ENCODE peak calls at places on chromosomes 11 and 22, in ten cellular contexts. One of them, this sample, is unnamed.

GRCh38 chr11:33266418-33267215 is 9.4 kb downstream of the HIPK3 start:
- DNase-seq in colonic mucosa: no peak
- DNase-seq in lung: no peak
- DNase-seq in heart right ventricle: peak; percentile 30
- DNase-seq in IMR-90: peak; percentile 58
- DNase-seq in stomach: no peak
- DNase-seq in suprapubic skin: no peak
- DNase-seq in PC-9: peak; percentile 66
- DNase-seq in cardiac muscle cell: peak; percentile 95
- DNase-seq in aorta: no peak
- DNase-seq in this sample: peak; percentile 33

GRCh38 chr11:18063131-18063530 is 17.1 kb upstream of the TPH1 start:
- DNase-seq in colonic mucosa: no peak
- DNase-seq in PC-9: no peak
- DNase-seq in heart right ventricle: no peak
- DNase-seq in cardiac muscle cell: no peak
- DNase-seq in lung: no peak
- DNase-seq in aorta: no peak
- DNase-seq in stomach: peak; percentile 32
- DNase-seq in suprapubic skin: no peak
- DNase-seq in IMR-90: no peak
- DNase-seq in this sample: peak; percentile 81

GRCh38 chr11:11202885-11203284 is 150.2 kb downstream of the CSNK2A3 start:
- DNase-seq in IMR-90: no peak
- DNase-seq in lung: no peak
- DNase-seq in colonic mucosa: no peak
- DNase-seq in cardiac muscle cell: no peak
- DNase-seq in heart right ventricle: no peak
- DNase-seq in stomach: no peak
- DNase-seq in aorta: no peak
- DNase-seq in suprapubic skin: no peak
- DNase-seq in PC-9: no peak
- DNase-seq in this sample: no peak

GRCh38 chr11:61972796-61973602 is 5.6 kb upstream of the FTH1 start:
- DNase-seq in lung: peak; percentile 58
- DNase-seq in cardiac muscle cell: no peak
- DNase-seq in aorta: peak; percentile 53
- DNase-seq in IMR-90: peak; percentile 91
- DNase-seq in colonic mucosa: peak; percentile 54
- DNase-seq in PC-9: peak; percentile 97
- DNase-seq in suprapubic skin: no peak
- DNase-seq in stomach: no peak
- DNase-seq in heart right ventricle: no peak
- DNase-seq in this sample: no peak

GRCh38 chr22:41934284-41935014 is 7.8 kb upstream of the TNFRSF13C start:
- DNase-seq in PC-9: no peak
- DNase-seq in stomach: no peak
- DNase-seq in heart right ventricle: no peak
- DNase-seq in cardiac muscle cell: no peak
- DNase-seq in aorta: peak; percentile 55
- DNase-seq in suprapubic skin: no peak
- DNase-seq in IMR-90: no peak
- DNase-seq in colonic mucosa: no peak
- DNase-seq in lung: no peak
- DNase-seq in this sample: no peak

GRCh38 chr11:75280227-75280671 is 39.7 kb downstream of the TPBGL start:
- DNase-seq in IMR-90: peak; percentile 66
- DNase-seq in colonic mucosa: peak; percentile 87
- DNase-seq in PC-9: peak; percentile 48
- DNase-seq in lung: peak; percentile 71
- DNase-seq in heart right ventricle: peak; percentile 66
- DNase-seq in stomach: peak; percentile 83
- DNase-seq in aorta: peak; percentile 88
- DNase-seq in suprapubic skin: no peak
- DNase-seq in cardiac muscle cell: peak; percentile 82
- DNase-seq in this sample: peak; percentile 84

GRCh38 chr11:93392862-93393261 is 62.3 kb downstream of the DEUP1 start:
- DNase-seq in colonic mucosa: no peak
- DNase-seq in cardiac muscle cell: peak; percentile 3
- DNase-seq in PC-9: no peak
- DNase-seq in suprapubic skin: no peak
- DNase-seq in stomach: no peak
- DNase-seq in lung: no peak
- DNase-seq in heart right ventricle: no peak
- DNase-seq in IMR-90: no peak
- DNase-seq in aorta: no peak
- DNase-seq in this sample: no peak

GRCh38 chr11:109696191-109696897 is 274.4 kb downstream of the C11orf87 start:
- DNase-seq in cardiac muscle cell: peak; percentile 3
- DNase-seq in IMR-90: peak; percentile 10
- DNase-seq in lung: no peak
- DNase-seq in suprapubic skin: no peak
- DNase-seq in aorta: no peak
- DNase-seq in PC-9: no peak
- DNase-seq in stomach: no peak
- DNase-seq in colonic mucosa: no peak
- DNase-seq in heart right ventricle: no peak
- DNase-seq in this sample: no peak

GRCh38 chr11:106794058-106794457 is 224.2 kb downstream of the GUCY1A2 start:
- DNase-seq in colonic mucosa: no peak
- DNase-seq in cardiac muscle cell: peak; percentile 11
- DNase-seq in lung: no peak
- DNase-seq in PC-9: no peak
- DNase-seq in heart right ventricle: no peak
- DNase-seq in IMR-90: no peak
- DNase-seq in aorta: no peak
- DNase-seq in stomach: no peak
- DNase-seq in suprapubic skin: no peak
- DNase-seq in this sample: no peak

GRCh38 chr11:32982626-32983025 is 33.1 kb upstream of the DEPDC7 start:
- DNase-seq in aorta: no peak
- DNase-seq in colonic mucosa: no peak
- DNase-seq in lung: no peak
- DNase-seq in PC-9: no peak
- DNase-seq in heart right ventricle: no peak
- DNase-seq in stomach: no peak
- DNase-seq in cardiac muscle cell: no peak
- DNase-seq in suprapubic skin: no peak
- DNase-seq in IMR-90: no peak
- DNase-seq in this sample: no peak

GRCh38 chr11:68206211-68206610 is 6.9 kb downstream of the KMT5B start:
- DNase-seq in IMR-90: peak; percentile 69
- DNase-seq in lung: no peak
- DNase-seq in aorta: no peak
- DNase-seq in stomach: no peak
- DNase-seq in suprapubic skin: no peak
- DNase-seq in colonic mucosa: no peak
- DNase-seq in PC-9: peak; percentile 69
- DNase-seq in heart right ventricle: no peak
- DNase-seq in cardiac muscle cell: peak; percentile 76
- DNase-seq in this sample: peak; percentile 79

GRCh38 chr22:21937821-21938070 is 14.9 kb downstream of the PPM1F start:
- DNase-seq in suprapubic skin: no peak
- DNase-seq in PC-9: no peak
- DNase-seq in aorta: peak; percentile 94
- DNase-seq in cardiac muscle cell: no peak
- DNase-seq in IMR-90: peak; percentile 94
- DNase-seq in colonic mucosa: no peak
- DNase-seq in heart right ventricle: peak; percentile 68
- DNase-seq in stomach: no peak
- DNase-seq in lung: peak; percentile 81
- DNase-seq in this sample: no peak
- H3K4me1 ChIP-seq in suprapubic skin: peaks cover 68% of the 10 kb centered on the region
- H3K4me1 ChIP-seq in PC-9: peaks cover 10% of the 10 kb centered on the region
- H3K4me1 ChIP-seq in aorta: no peaks in the 10 kb centered on the region
- H3K4me1 ChIP-seq in cardiac muscle cell: no peaks in the 10 kb centered on the region
- H3K4me1 ChIP-seq in IMR-90: peaks cover 26% of the 10 kb centered on the region
- H3K4me1 ChIP-seq in colonic mucosa: peaks cover 18% of the 10 kb centered on the region
- H3K4me1 ChIP-seq in heart right ventricle: peaks cover 76% of the 10 kb centered on the region
- H3K4me1 ChIP-seq in stomach: peaks cover 42% of the 10 kb centered on the region
- H3K4me1 ChIP-seq in lung: peaks cover 3% of the 10 kb centered on the region
- H3K4me1 ChIP-seq in this sample: peaks cover 4% of the 10 kb centered on the region

GRCh38 chr22:44615602-44616180 is 86.3 kb upstream of the PRR5 start:
- DNase-seq in stomach: no peak
- DNase-seq in aorta: no peak
- DNase-seq in heart right ventricle: no peak
- DNase-seq in PC-9: no peak
- DNase-seq in IMR-90: no peak
- DNase-seq in suprapubic skin: no peak
- DNase-seq in colonic mucosa: no peak
- DNase-seq in cardiac muscle cell: no peak
- DNase-seq in lung: no peak
- DNase-seq in this sample: no peak

GRCh38 chr22:44611880-44612496 is 90.0 kb upstream of the PRR5 start:
- DNase-seq in aorta: no peak
- DNase-seq in IMR-90: no peak
- DNase-seq in lung: no peak
- DNase-seq in PC-9: no peak
- DNase-seq in suprapubic skin: no peak
- DNase-seq in cardiac muscle cell: no peak
- DNase-seq in colonic mucosa: no peak
- DNase-seq in stomach: no peak
- DNase-seq in heart right ventricle: no peak
- DNase-seq in this sample: no peak

GRCh38 chr22:44616461-44616860 is 85.5 kb upstream of the PRR5 start:
- DNase-seq in lung: no peak
- DNase-seq in cardiac muscle cell: no peak
- DNase-seq in PC-9: no peak
- DNase-seq in stomach: no peak
- DNase-seq in colonic mucosa: no peak
- DNase-seq in aorta: no peak
- DNase-seq in suprapubic skin: no peak
- DNase-seq in IMR-90: no peak
- DNase-seq in heart right ventricle: no peak
- DNase-seq in this sample: no peak

GRCh38 chr22:44615146-44615545 is 86.9 kb upstream of the PRR5 start:
- DNase-seq in IMR-90: no peak
- DNase-seq in heart right ventricle: no peak
- DNase-seq in stomach: no peak
- DNase-seq in colonic mucosa: no peak
- DNase-seq in PC-9: no peak
- DNase-seq in cardiac muscle cell: no peak
- DNase-seq in suprapubic skin: no peak
- DNase-seq in lung: no peak
- DNase-seq in aorta: no peak
- DNase-seq in this sample: no peak

DNA sequence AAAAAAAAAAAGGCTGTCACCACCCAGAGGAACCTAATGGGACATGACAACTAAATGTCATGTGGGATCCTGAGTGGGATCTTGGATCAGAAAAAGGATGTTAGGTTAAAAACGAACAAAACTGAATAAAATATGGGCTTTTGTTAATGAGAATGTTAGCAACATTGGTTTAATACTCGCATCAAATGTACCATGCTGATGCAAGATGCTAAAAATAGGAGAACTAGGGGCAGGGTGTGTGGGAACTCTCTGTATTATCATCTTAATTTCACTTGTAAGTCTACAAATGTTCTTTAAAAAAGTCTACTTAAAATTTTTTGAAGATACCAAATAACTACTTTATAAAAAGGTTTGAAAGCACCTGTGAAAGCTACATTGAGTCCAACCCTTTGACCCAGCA is 88.8 kb upstream of the PRR5 start:
- DNase-seq in lung: no peak
- DNase-seq in heart right ventricle: no peak
- DNase-seq in suprapubic skin: no peak
- DNase-seq in colonic mucosa: no peak
- DNase-seq in PC-9: no peak
- DNase-seq in aorta: no peak
- DNase-seq in cardiac muscle cell: no peak
- DNase-seq in IMR-90: no peak
- DNase-seq in stomach: no peak
- DNase-seq in this sample: no peak
- H3K9me3 ChIP-seq in lung: peaks cover 23% of the 10 kb centered on the region
- H3K9me3 ChIP-seq in heart right ventricle: peaks cover 24% of the 10 kb centered on the region
- H3K9me3 ChIP-seq in suprapubic skin: peaks cover 10% of the 10 kb centered on the region
- H3K9me3 ChIP-seq in colonic mucosa: no peaks in the 10 kb centered on the region
- H3K9me3 ChIP-seq in PC-9: peaks cover 17% of the 10 kb centered on the region
- H3K9me3 ChIP-seq in aorta: peaks cover 4% of the 10 kb centered on the region
- H3K9me3 ChIP-seq in cardiac muscle cell: no peaks in the 10 kb centered on the region
- H3K9me3 ChIP-seq in IMR-90: peaks cover 30% of the 10 kb centered on the region
- H3K9me3 ChIP-seq in stomach: peaks cover 47% of the 10 kb centered on the region
- H3K9me3 ChIP-seq in this sample: peaks cover 6% of the 10 kb centered on the region

GRCh38 chr11:66144000-66144678 is 74.1 kb downstream of the PACS1 start:
- DNase-seq in cardiac muscle cell: no peak
- DNase-seq in colonic mucosa: no peak
- DNase-seq in stomach: no peak
- DNase-seq in lung: no peak
- DNase-seq in heart right ventricle: no peak
- DNase-seq in aorta: no peak
- DNase-seq in PC-9: no peak
- DNase-seq in suprapubic skin: no peak
- DNase-seq in IMR-90: no peak
- DNase-seq in this sample: no peak

GRCh38 chr11:66136752-66137123 is 66.7 kb downstream of the PACS1 start:
- DNase-seq in stomach: no peak
- DNase-seq in colonic mucosa: no peak
- DNase-seq in lung: no peak
- DNase-seq in suprapubic skin: no peak
- DNase-seq in PC-9: no peak
- DNase-seq in heart right ventricle: no peak
- DNase-seq in IMR-90: peak; percentile 87
- DNase-seq in aorta: no peak
- DNase-seq in cardiac muscle cell: peak; percentile 68
- DNase-seq in this sample: no peak

GRCh38 chr11:66143264-66143566 is 73.1 kb downstream of the PACS1 start:
- DNase-seq in suprapubic skin: no peak
- DNase-seq in aorta: no peak
- DNase-seq in lung: no peak
- DNase-seq in IMR-90: no peak
- DNase-seq in heart right ventricle: no peak
- DNase-seq in stomach: no peak
- DNase-seq in PC-9: no peak
- DNase-seq in cardiac muscle cell: no peak
- DNase-seq in colonic mucosa: no peak
- DNase-seq in this sample: no peak

GRCh38 chr11:66142370-66143263 is 72.5 kb downstream of the PACS1 start:
- DNase-seq in IMR-90: peak; percentile 53
- DNase-seq in lung: no peak
- DNase-seq in aorta: no peak
- DNase-seq in PC-9: peak; percentile 97
- DNase-seq in heart right ventricle: no peak
- DNase-seq in colonic mucosa: no peak
- DNase-seq in suprapubic skin: no peak
- DNase-seq in cardiac muscle cell: peak; percentile 3
- DNase-seq in stomach: no peak
- DNase-seq in this sample: no peak

GRCh38 chr11:66139817-66140216 is 69.7 kb downstream of the PACS1 start:
- DNase-seq in heart right ventricle: no peak
- DNase-seq in PC-9: no peak
- DNase-seq in aorta: no peak
- DNase-seq in colonic mucosa: no peak
- DNase-seq in suprapubic skin: no peak
- DNase-seq in lung: no peak
- DNase-seq in IMR-90: no peak
- DNase-seq in cardiac muscle cell: no peak
- DNase-seq in stomach: no peak
- DNase-seq in this sample: no peak
- H3K4me1 ChIP-seq in heart right ventricle: peaks cover 18% of the 10 kb centered on the region
- H3K4me1 ChIP-seq in PC-9: peaks cover 38% of the 10 kb centered on the region
- H3K4me1 ChIP-seq in aorta: peaks cover 2% of the 10 kb centered on the region
- H3K4me1 ChIP-seq in colonic mucosa: peaks cover 5% of the 10 kb centered on the region
- H3K4me1 ChIP-seq in suprapubic skin: peaks cover 7% of the 10 kb centered on the region
- H3K4me1 ChIP-seq in lung: no peaks in the 10 kb centered on the region
- H3K4me1 ChIP-seq in IMR-90: peaks cover 15% of the 10 kb centered on the region
- H3K4me1 ChIP-seq in cardiac muscle cell: peaks cover 8% of the 10 kb centered on the region
- H3K4me1 ChIP-seq in stomach: peaks cover 15% of the 10 kb centered on the region
- H3K4me1 ChIP-seq in this sample: peaks cover 2% of the 10 kb centered on the region

GRCh38 chr11:130178441-130178971 is 18.9 kb downstream of the ST14 start:
- DNase-seq in suprapubic skin: no peak
- DNase-seq in colonic mucosa: peak; percentile 75
- DNase-seq in IMR-90: peak; percentile 10
- DNase-seq in cardiac muscle cell: no peak
- DNase-seq in heart right ventricle: no peak
- DNase-seq in aorta: no peak
- DNase-seq in lung: no peak
- DNase-seq in PC-9: no peak
- DNase-seq in stomach: no peak
- DNase-seq in this sample: no peak
- H3K9me3 ChIP-seq in suprapubic skin: no peaks in the 10 kb centered on the region
- H3K9me3 ChIP-seq in colonic mucosa: no peaks in the 10 kb centered on the region
- H3K9me3 ChIP-seq in IMR-90: peaks cover 6% of the 10 kb centered on the region
- H3K9me3 ChIP-seq in cardiac muscle cell: no peaks in the 10 kb centered on the region
- H3K9me3 ChIP-seq in heart right ventricle: peaks cover 3% of the 10 kb centered on the region
- H3K9me3 ChIP-seq in aorta: peaks cover 5% of the 10 kb centered on the region
- H3K9me3 ChIP-seq in lung: peaks cover 3% of the 10 kb centered on the region
- H3K9me3 ChIP-seq in PC-9: no peaks in the 10 kb centered on the region
- H3K9me3 ChIP-seq in stomach: no peaks in the 10 kb centered on the region
- H3K9me3 ChIP-seq in this sample: no peaks in the 10 kb centered on the region